ENCODE peak calls at places on chromosomes 16 and 17, in nine cellular contexts. J is thoracic aorta, H is cardiac muscle cell, G is lower lobe of right lung, S is kidney, R is PC-9, X is AG09319, Q is fibroblast of the aortic adventitia, C is left ventricle myocardium inferior. M is an unnamed sample.

GRCh38 chr17:81576621-81577277 is 24.6 kb upstream of the FAAP100 start:
- DNase-seq in J (no peak), H (no peak), G (no peak), S (peak; percentile 67), R (peak; percentile 79), X (no peak), Q (peak; percentile 86), C (no peak), M (no peak)

GRCh38 chr16:14576069-14576468 is 54.0 kb downstream of the PARN start:
- DNase-seq in J (no peak), H (no peak), G (no peak), S (no peak), R (no peak), X (no peak), Q (no peak), C (no peak), M (no peak)

GRCh38 chr16:89052824-89053724 is 40.6 kb upstream of the ACSF3 start:
- DNase-seq in J (no peak), H (no peak), G (no peak), S (peak; percentile 81), R (peak; percentile 73), X (no peak), Q (peak; percentile 6), C (no peak), M (no peak)

GRCh38 chr17:43755389-43755875 is 3.2 kb downstream of the SOST start:
- DNase-seq in J (no peak), H (peak; percentile 43), G (no peak), S (peak; percentile 81), R (no peak), X (no peak), Q (peak; percentile 23), C (no peak), M (peak; percentile 76)

GRCh38 chr17:70137451-70138230 is 31.7 kb upstream of the KCNJ2 start:
- DNase-seq in J (peak; percentile 4), H (peak; percentile 11), G (no peak), S (no peak), R (no peak), X (peak; percentile 88), Q (peak; percentile 98), C (no peak), M (no peak)

GRCh38 chr17:35586569-35587073 is 501 bp upstream of the AP2B1 start:
- DNase-seq in J (no peak), H (no peak), G (no peak), S (no peak), R (no peak), X (no peak), Q (no peak), C (no peak), M (no peak)

GRCh38 chr17:82920150-82920549 is 80.3 kb upstream of the ZNF750 start:
- DNase-seq in J (no peak), H (no peak), G (no peak), S (peak; percentile 61), R (no peak), X (no peak), Q (no peak), C (no peak), M (no peak)

GRCh38 chr16:56477096-56477878 is 25.9 kb downstream of the OGFOD1 start:
- DNase-seq in J (peak; percentile 8), H (no peak), G (no peak), S (no peak), R (peak; percentile 22), X (peak; percentile 49), Q (peak; percentile 84), C (no peak), M (no peak)

GRCh38 chr17:52710363-52710901 is 551.9 kb upstream of the CA10 start:
- DNase-seq in J (no peak), H (no peak), G (no peak), S (no peak), R (no peak), X (no peak), Q (no peak), C (no peak), M (no peak)

GRCh38 chr17:81583589-81584337 is 31.6 kb upstream of the FAAP100 start:
- DNase-seq in J (no peak), H (no peak), G (no peak), S (no peak), R (no peak), X (no peak), Q (no peak), C (no peak), M (no peak)

GRCh38 chr16:11913425-11914079 is 2.2 kb downstream of the GSPT1 start:
- DNase-seq in J (no peak), H (no peak), G (no peak), S (no peak), R (no peak), X (no peak), Q (peak; percentile 15), C (no peak), M (no peak)

GRCh38 chr16:86798247-86799041 is 220.1 kb downstream of the FOXL1 start:
- DNase-seq in J (no peak), H (no peak), G (no peak), S (no peak), R (no peak), X (no peak), Q (peak; percentile 31), C (no peak), M (no peak)

GRCh38 chr16:54928016-54928356 is 2.7 kb upstream of the IRX5 start:
- DNase-seq in J (no peak), H (peak; percentile 44), G (no peak), S (peak; percentile 63), R (no peak), X (no peak), Q (peak; percentile 42), C (no peak), M (no peak)

GRCh38 chr17:43010667-43011308 is 4.2 kb downstream of the IFI35 start:
- DNase-seq in J (no peak), H (no peak), G (no peak), S (no peak), R (peak; percentile 57), X (no peak), Q (no peak), C (no peak), M (no peak)

GRCh38 chr17:59762022-59762825 is 54.8 kb downstream of the VMP1 start:
- DNase-seq in J (no peak), H (no peak), G (no peak), S (no peak), R (no peak), X (no peak), Q (peak; percentile 80), C (no peak), M (no peak)

GRCh38 chr16:51553910-51554309 is 402.8 kb upstream of the SALL1 start:
- DNase-seq in J (no peak), H (no peak), G (no peak), S (no peak), R (no peak), X (no peak), Q (no peak), C (no peak), M (no peak)

GRCh38 chr16:632486-633335 is 1.9 kb downstream of the WFIKKN1 start:
- DNase-seq in J (no peak), H (no peak), G (no peak), S (peak; percentile 76), R (no peak), X (no peak), Q (no peak), C (no peak), M (no peak)

GRCh38 chr16:66906916-66907836 is 11.5 kb downstream of the CDH16 start:
- DNase-seq in J (no peak), H (no peak), G (peak; percentile 21), S (peak; percentile 66), R (no peak), X (no peak), Q (no peak), C (no peak), M (no peak)

DNA sequence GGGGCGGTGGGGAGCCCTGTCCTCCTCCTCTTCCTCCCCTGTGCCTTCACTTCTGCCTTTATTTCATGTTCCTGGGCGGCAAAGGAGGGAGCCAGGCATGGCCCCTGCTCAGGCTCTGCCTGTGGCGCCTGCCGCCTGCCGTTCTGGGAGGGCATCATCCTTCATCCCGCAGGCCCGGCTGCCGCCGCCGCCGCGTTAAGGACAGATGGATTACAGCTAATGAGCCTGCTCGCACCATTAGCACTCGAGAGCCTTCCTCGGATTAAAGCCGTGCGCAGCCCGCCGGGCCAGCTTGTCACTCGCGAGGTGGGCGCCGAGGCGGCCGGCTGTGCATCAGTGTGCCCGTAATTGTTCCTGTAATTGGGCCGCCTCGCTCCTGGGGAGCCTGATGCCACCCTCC is 127.7 kb upstream of the GSE1 start:
- DNase-seq in J (no peak), H (no peak), G (no peak), S (no peak), R (no peak), X (no peak), Q (no peak), C (no peak), M (no peak)
- TF ChIP-seq CTCF in J (no peak), H (no peak), G (no peak), S (no peak), R (no peak), X (no peak), Q (no peak), C (no peak), M (no peak)

GRCh38 chr16:64089697-64090096 is 1032.2 kb downstream of the CDH11 start:
- DNase-seq in J (no peak), H (peak; percentile 60), G (no peak), S (no peak), R (no peak), X (no peak), Q (peak; percentile 39), C (no peak), M (peak; percentile 9)
- TF ChIP-seq CTCF in J (peak; percentile 28), H (peak; percentile 60), G (peak; percentile 33), S (peak; percentile 32), R (peak; percentile 48), X (peak; percentile 50), Q (peak; percentile 46), C (peak; percentile 69), M (peak; percentile 50)

GRCh38 chr17:79018045-79018695 is 5.8 kb upstream of the C1QTNF1 start:
- DNase-seq in J (no peak), H (no peak), G (peak; percentile 70), S (no peak), R (no peak), X (no peak), Q (peak; percentile 33), C (no peak), M (no peak)

GRCh38 chr17:79019631-79020584 is 4.1 kb upstream of the C1QTNF1 start:
- DNase-seq in J (peak; percentile 58), H (peak; percentile 71), G (no peak), S (peak; percentile 73), R (peak; percentile 49), X (peak; percentile 65), Q (peak; percentile 88), C (peak; percentile 68), M (no peak)

GRCh38 chr17:79020631-79021301 is 3.2 kb upstream of the C1QTNF1 start:
- DNase-seq in J (no peak), H (no peak), G (no peak), S (no peak), R (no peak), X (no peak), Q (peak; percentile 55), C (no peak), M (no peak)

GRCh38 chr17:79019260-79019630 is 4.7 kb upstream of the C1QTNF1 start:
- DNase-seq in J (no peak), H (no peak), G (no peak), S (no peak), R (no peak), X (no peak), Q (no peak), C (no peak), M (no peak)

GRCh38 chr17:79017546-79017945 is 6.4 kb upstream of the C1QTNF1 start:
- DNase-seq in J (no peak), H (no peak), G (no peak), S (no peak), R (peak; percentile 56), X (no peak), Q (no peak), C (no peak), M (no peak)
- TF ChIP-seq CTCF in J (no peak), H (no peak), G (no peak), S (no peak), R (no peak), X (no peak), Q (no peak), C (no peak), M (no peak)

GRCh38 chr17:1643293-1643998 is 2.1 kb downstream of the SCARF1 start:
- DNase-seq in J (no peak), H (peak; percentile 70), G (peak; percentile 89), S (peak; percentile 93), R (peak; percentile 89), X (no peak), Q (no peak), C (no peak), M (peak; percentile 69)
- TF ChIP-seq CTCF in J (no peak), H (peak; percentile 17), G (peak; percentile 30), S (peak; percentile 26), R (no peak), X (no peak), Q (no peak), C (no peak), M (no peak)